ENCODE peak calls at places on chromosomes 3 and 15, in six cellular contexts. I, F, U, W, N and P are unnamed samples.

GRCh38 chr3:50604628-50605588 is 6.7 kb downstream of the CISH start:
- DNase-seq in I (no peak), F (no peak), U (no peak), W (no peak), N (no peak), P (no peak)

GRCh38 chr3:184142199-184142598 is 7.0 kb downstream of the EIF2B5 start:
- DNase-seq in I (no peak), F (no peak), U (peak; percentile 1), W (no peak), N (no peak), P (no peak)

GRCh38 chr15:50046159-50046558 is 72.9 kb downstream of the ATP8B4 start:
- DNase-seq in I (no peak), F (no peak), U (no peak), W (no peak), N (no peak), P (no peak)

GRCh38 chr3:138329984-138330293 is 288 bp upstream of the NME9 start:
- DNase-seq in I (no peak), F (no peak), U (no peak), W (no peak), N (no peak), P (no peak)

GRCh38 chr3:94293793-94294195 is 230.9 kb downstream of the NSUN3 start:
- DNase-seq in I (no peak), F (no peak), U (no peak), W (no peak), N (no peak), P (no peak)

GRCh38 chr3:150871192-150871591 is 34.0 kb downstream of the MINDY4B start:
- DNase-seq in I (no peak), F (no peak), U (no peak), W (no peak), N (no peak), P (no peak)

GRCh38 chr3:126782554-126782953 is 78.5 kb downstream of the CHCHD6 start:
- DNase-seq in I (no peak), F (no peak), U (no peak), W (no peak), N (no peak), P (no peak)

GRCh38 chr3:32392530-32393302 is 1.1 kb downstream of the CMTM7 start:
- DNase-seq in I (no peak), F (no peak), U (no peak), W (no peak), N (no peak), P (no peak)

GRCh38 chr15:83444936-83445335 is 2.2 kb upstream of the SH3GL3 start:
- DNase-seq in I (no peak), F (no peak), U (peak; percentile 17), W (no peak), N (no peak), P (no peak)

GRCh38 chr15:70833897-70834765 is 19.8 kb downstream of the LARP6 start:
- DNase-seq in I (peak; percentile 72), F (no peak), U (no peak), W (no peak), N (no peak), P (no peak)

GRCh38 chr15:90013503-90013937 is 12.4 kb downstream of the ZNF710 start:
- DNase-seq in I (no peak), F (no peak), U (no peak), W (no peak), N (no peak), P (no peak)

GRCh38 chr3:42532229-42532628 is 29.8 kb downstream of the VIPR1 start:
- DNase-seq in I (no peak), F (no peak), U (no peak), W (no peak), N (no peak), P (no peak)

GRCh38 chr15:51649659-51650521 is 27.3 kb upstream of the DMXL2 start:
- DNase-seq in I (peak; percentile 68), F (peak; percentile 26), U (peak; percentile 54), W (peak; percentile 63), N (no peak), P (peak; percentile 21)

GRCh38 chr3:101611023-101611422 is 37.0 kb downstream of the PCNP start:
- DNase-seq in I (no peak), F (peak; percentile 21), U (peak; percentile 20), W (peak; percentile 15), N (no peak), P (no peak)

GRCh38 chr15:33201376-33202189 is 7.1 kb upstream of the FMN1 start:
- DNase-seq in I (peak; percentile 76), F (peak; percentile 23), U (peak; percentile 16), W (peak; percentile 68), N (peak; percentile 62), P (peak; percentile 30)

GRCh38 chr3:86225461-86225860 is 765.5 kb downstream of the VGLL3 start:
- DNase-seq in I (no peak), F (no peak), U (no peak), W (no peak), N (no peak), P (no peak)

GRCh38 chr3:112333002-112333385 is at the start of gene CD200:
- DNase-seq in I (no peak), F (peak; percentile 24), U (no peak), W (no peak), N (no peak), P (peak; percentile 32)
- TF ChIP-seq POLR2A in I (no peak), F (peak; percentile 69), U (no peak), W (peak; percentile 83), N (no peak), P (peak; percentile 68)

GRCh38 chr3:109685084-109686079 is 348.0 kb upstream of the DPPA4 start:
- DNase-seq in I (no peak), F (no peak), U (no peak), W (no peak), N (no peak), P (no peak)
- TF ChIP-seq POLR2AphosphoS5 in I (no peak), F (no peak), U (no peak), W (no peak), N (no peak), P (no peak)

GRCh38 chr15:76839173-76839572 is 66.0 kb downstream of the SCAPER start:
- DNase-seq in I (no peak), F (no peak), U (no peak), W (no peak), N (no peak), P (no peak)

GRCh38 chr15:76843269-76843668 is 61.9 kb downstream of the SCAPER start:
- DNase-seq in I (no peak), F (no peak), U (no peak), W (no peak), N (no peak), P (no peak)

GRCh38 chr15:76840830-76841460 is 64.2 kb downstream of the SCAPER start:
- DNase-seq in I (peak; percentile 26), F (no peak), U (no peak), W (no peak), N (no peak), P (no peak)

DNA sequence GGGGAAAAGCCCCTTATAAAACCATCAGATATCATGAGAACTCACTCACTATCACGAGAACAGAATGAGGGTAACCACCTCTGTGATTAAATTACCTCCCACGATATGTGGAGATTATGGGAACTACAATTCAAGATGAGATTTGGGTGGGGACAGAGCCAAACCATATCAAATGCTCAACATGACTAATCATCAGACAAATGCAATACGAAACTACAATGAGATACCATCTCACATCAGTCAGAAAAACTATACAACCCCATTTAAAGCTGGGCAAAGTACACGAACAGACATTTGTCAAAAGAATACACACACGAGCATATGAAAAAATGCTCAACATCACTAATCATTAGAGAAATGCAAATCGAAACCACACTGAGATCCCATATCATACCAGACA is 67.7 kb downstream of the SCAPER start:
- DNase-seq in I (no peak), F (no peak), U (no peak), W (no peak), N (no peak), P (no peak)
- TF ChIP-seq TAF1 in I (no peak), F (no peak), U (no peak), W (no peak), N (no peak), P (no peak)

DNA sequence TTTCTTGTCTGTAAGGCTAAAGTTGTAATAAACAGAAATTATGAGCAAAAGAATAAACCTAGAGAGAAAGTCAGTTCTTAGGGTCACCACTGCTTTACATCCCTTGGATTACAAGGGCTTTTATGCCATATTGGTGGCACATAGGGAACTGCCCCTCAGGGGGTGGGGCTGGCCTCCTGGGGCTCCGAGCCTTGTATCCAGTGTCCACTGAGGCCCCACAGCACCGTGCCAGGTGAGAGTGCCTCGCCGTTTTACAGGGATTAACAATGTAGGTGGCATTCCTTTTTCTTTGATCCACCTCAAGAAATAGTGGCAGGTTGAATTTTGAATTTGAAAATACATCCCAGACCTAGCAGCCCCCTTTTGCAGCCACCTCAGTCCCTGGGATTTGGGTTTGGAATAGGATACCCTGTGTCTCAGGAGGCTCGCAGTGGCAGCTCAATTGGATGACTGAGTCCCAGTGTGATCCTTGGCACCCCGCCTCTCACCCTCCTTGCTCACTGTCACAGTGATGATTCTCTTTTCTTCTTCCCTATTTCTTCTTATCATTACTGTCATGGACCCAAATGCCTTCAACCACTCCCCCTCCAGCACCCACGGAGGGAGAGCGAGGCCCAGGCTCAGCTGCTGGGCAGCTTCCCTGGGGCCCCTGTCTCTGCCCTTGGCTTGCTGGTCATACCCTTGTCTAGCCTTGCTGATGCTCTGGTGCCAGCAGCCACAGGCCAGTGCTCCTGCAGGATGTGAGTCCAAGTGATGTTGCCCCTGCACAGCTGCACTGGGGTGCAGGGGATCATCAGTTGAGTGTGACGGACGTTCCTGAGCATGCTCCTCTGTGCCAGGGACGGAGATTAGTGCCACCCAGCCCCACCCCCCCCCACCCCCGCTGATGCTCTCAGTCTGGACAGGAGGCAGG is 137.9 kb downstream of the DNAJB8 start:
- DNase-seq in I (no peak), F (no peak), U (no peak), W (no peak), N (no peak), P (no peak)
- TF ChIP-seq POLR2A in I (no peak), F (no peak), U (no peak), W (no peak), N (no peak), P (no peak)

DNA sequence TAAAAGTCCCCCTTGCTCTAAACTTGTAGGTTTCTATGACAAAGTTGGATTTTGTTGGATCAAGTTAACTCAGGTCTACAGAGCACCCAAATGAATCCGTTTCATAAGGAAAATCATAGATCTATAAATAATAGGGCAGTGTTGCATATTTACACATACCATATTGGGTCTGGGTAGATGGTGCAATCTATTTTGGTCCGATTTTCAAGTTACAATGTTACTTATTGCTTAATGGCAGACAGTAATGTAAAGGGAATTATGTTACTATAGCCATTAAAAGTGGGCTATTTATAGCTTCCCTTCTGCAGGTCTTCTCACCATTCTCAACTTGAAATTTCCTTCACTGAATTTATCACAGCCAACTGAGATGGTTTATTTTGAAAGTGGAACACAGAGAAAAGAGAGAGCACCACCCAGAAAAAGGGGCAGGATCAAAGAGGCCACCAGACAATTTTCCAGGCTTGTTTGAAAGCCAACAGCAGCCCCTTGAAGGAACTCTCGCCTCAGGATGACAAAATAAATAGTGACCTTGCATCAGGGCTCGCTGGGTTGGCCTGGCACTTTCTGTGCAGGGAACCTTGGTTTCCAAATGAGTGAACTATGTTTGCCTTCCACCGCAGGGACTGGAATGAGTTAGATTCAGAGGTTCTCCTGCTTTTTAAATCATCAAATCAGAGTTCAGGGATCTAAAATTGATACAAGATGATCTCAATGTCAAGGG is 260.2 kb upstream of the HES1 start:
- DNase-seq in I (peak; percentile 12), F (no peak), U (no peak), W (no peak), N (no peak), P (no peak)
- TF ChIP-seq POLR2AphosphoS5 in I (no peak), F (no peak), U (no peak), W (no peak), N (no peak), P (no peak)

GRCh38 chr3:190883141-190883540 is 20.6 kb upstream of the GMNC start:
- DNase-seq in I (no peak), F (no peak), U (no peak), W (no peak), N (no peak), P (no peak)
- TF ChIP-seq TAF1 in I (no peak), F (no peak), U (no peak), W (no peak), N (no peak), P (no peak)